ENCODE peak calls at places on chromosome 16, in seven cellular contexts. Q is ovary, C is B cell, N is left lung, F is MCF 10A, M is right atrium auricular region, K is heart right ventricle. G is an unnamed sample.

GRCh38 chr16:69619514-69619913 is 53.7 kb downstream of the NFAT5 start:
- DNase-seq in Q (no peak), C (no peak), N (no peak), F (no peak), M (no peak), K (no peak), G (no peak)

GRCh38 chr16:2386990-2387389 is 42.3 kb upstream of the CCNF start:
- DNase-seq in Q (no peak), C (no peak), N (no peak), F (no peak), M (no peak), K (no peak), G (no peak)

GRCh38 chr16:10169031-10169430 is 13.2 kb downstream of the GRIN2A start:
- DNase-seq in Q (no peak), C (no peak), N (no peak), F (no peak), M (no peak), K (no peak), G (no peak)

GRCh38 chr16:1338119-1338730 is 4.8 kb downstream of the BAIAP3 start:
- DNase-seq in Q (no peak), C (no peak), N (no peak), F (peak; percentile 20), M (no peak), K (no peak), G (peak; percentile 28)

GRCh38 chr16:27364493-27365141 is 37.4 kb upstream of the IL21R start:
- DNase-seq in Q (no peak), C (no peak), N (no peak), F (peak; percentile 60), M (no peak), K (no peak), G (no peak)

GRCh38 chr16:26598989-26599785 is 467.5 kb upstream of the C16orf82 start:
- DNase-seq in Q (no peak), C (no peak), N (no peak), F (no peak), M (no peak), K (no peak), G (no peak)

GRCh38 chr16:56637814-56638750 is at the start of gene MT1A:
- DNase-seq in Q (peak; percentile 33), C (no peak), N (peak; percentile 89), F (no peak), M (peak; percentile 85), K (peak; percentile 88), G (no peak)

GRCh38 chr16:89482087-89482823 is 8.1 kb downstream of the ANKRD11 start:
- DNase-seq in Q (no peak), C (no peak), N (no peak), F (no peak), M (no peak), K (no peak), G (no peak)

GRCh38 chr16:3859875-3860274 is 20.6 kb downstream of the CREBBP start:
- DNase-seq in Q (no peak), C (peak; percentile 29), N (no peak), F (no peak), M (peak; percentile 28), K (no peak), G (no peak)

GRCh38 chr16:51440096-51440495 is 289.0 kb upstream of the SALL1 start:
- DNase-seq in Q (no peak), C (no peak), N (no peak), F (no peak), M (no peak), K (no peak), G (no peak)

GRCh38 chr16:20910781-20911321 is 10.3 kb downstream of the LYRM1 start:
- DNase-seq in Q (no peak), C (no peak), N (no peak), F (peak; percentile 89), M (no peak), K (no peak), G (peak; percentile 92)

GRCh38 chr16:11256657-11257130 is 690 bp upstream of the SOCS1 start:
- DNase-seq in Q (no peak), C (no peak), N (peak; percentile 92), F (peak; percentile 46), M (no peak), K (peak; percentile 76), G (no peak)

GRCh38 chr16:57809843-57810196 is 7.5 kb upstream of the KIFC3 start:
- DNase-seq in Q (no peak), C (no peak), N (no peak), F (no peak), M (no peak), K (peak; percentile 5), G (no peak)

GRCh38 chr16:57807968-57808528 is 5.8 kb upstream of the KIFC3 start:
- DNase-seq in Q (peak; percentile 79), C (no peak), N (peak; percentile 92), F (peak; percentile 92), M (peak; percentile 84), K (peak; percentile 77), G (peak; percentile 95)

GRCh38 chr16:57809276-57809793 is 7.0 kb upstream of the KIFC3 start:
- DNase-seq in Q (no peak), C (no peak), N (no peak), F (no peak), M (no peak), K (no peak), G (no peak)

GRCh38 chr16:57808589-57808988 is 6.3 kb upstream of the KIFC3 start:
- DNase-seq in Q (no peak), C (no peak), N (no peak), F (no peak), M (no peak), K (no peak), G (no peak)

DNA sequence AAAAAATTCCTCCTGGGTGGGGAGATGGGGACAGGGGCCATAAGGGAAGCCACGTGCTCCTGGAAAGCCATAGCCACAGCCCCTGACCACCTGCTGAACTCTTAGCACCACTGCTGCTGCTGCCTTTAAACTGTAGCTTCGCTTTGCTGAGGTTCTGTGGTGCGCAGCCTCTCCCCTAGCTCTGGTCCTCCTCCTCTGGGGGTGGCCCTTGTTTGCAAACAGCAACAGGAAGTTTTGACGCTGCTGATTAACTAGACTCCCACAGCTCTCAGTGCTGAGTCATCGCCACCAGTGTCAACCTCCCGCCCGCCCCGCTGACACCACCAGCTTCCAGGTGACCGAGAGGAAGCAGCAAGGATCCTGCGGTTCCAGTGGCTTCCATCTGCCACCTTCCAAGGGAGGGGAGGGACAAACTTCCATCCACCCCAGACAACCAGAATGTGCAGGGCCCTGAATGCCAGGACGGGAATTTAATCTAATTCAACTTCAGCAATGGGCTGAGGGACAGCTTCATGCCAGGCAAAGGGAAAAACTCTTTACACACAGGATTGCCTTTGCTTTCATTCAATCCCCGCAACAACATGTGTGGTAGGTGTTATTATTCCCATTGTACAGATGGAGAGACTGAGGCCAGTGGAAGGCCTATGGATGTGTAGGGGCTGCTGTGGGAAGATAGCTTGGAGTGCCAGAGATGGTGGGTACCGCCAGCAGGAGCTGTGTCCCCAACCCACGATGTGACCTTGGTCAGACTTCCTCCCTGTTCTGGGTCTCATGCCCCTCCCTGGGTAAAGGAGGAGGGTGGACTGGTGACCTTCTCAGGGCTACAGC is 8.1 kb upstream of the KIFC3 start:
- DNase-seq in Q (peak; percentile 42), C (no peak), N (peak; percentile 96), F (peak; percentile 89), M (peak; percentile 94), K (peak; percentile 72), G (peak; percentile 98)
- TF ChIP-seq CTCF in Q (no peak), C (no peak), N (no peak), F (no peak), M (no peak), K (no peak), G (no peak)

GRCh38 chr16:30030841-30031413 is at the start of gene TLCD3B:
- DNase-seq in Q (no peak), C (no peak), N (peak; percentile 76), F (no peak), M (no peak), K (no peak), G (no peak)

GRCh38 chr16:30030011-30030685 is 923 bp downstream of the TLCD3B start:
- DNase-seq in Q (no peak), C (no peak), N (no peak), F (no peak), M (no peak), K (no peak), G (no peak)

GRCh38 chr16:30033270-30033669 is 2.2 kb upstream of the TLCD3B start:
- DNase-seq in Q (no peak), C (no peak), N (peak; percentile 13), F (no peak), M (no peak), K (no peak), G (peak; percentile 20)

GRCh38 chr16:30031477-30031918 is 427 bp upstream of the TLCD3B start:
- DNase-seq in Q (no peak), C (no peak), N (peak; percentile 30), F (no peak), M (no peak), K (no peak), G (no peak)

GRCh38 chr16:30032083-30032819 is 1.2 kb upstream of the TLCD3B start:
- DNase-seq in Q (peak; percentile 36), C (peak; percentile 61), N (peak; percentile 6), F (peak; percentile 72), M (peak; percentile 65), K (no peak), G (peak; percentile 87)
- TF ChIP-seq CTCF in Q (peak; percentile 47), C (peak; percentile 76), N (peak; percentile 61), F (peak; percentile 84), M (peak; percentile 73), K (peak; percentile 61), G (peak; percentile 74)

DNA sequence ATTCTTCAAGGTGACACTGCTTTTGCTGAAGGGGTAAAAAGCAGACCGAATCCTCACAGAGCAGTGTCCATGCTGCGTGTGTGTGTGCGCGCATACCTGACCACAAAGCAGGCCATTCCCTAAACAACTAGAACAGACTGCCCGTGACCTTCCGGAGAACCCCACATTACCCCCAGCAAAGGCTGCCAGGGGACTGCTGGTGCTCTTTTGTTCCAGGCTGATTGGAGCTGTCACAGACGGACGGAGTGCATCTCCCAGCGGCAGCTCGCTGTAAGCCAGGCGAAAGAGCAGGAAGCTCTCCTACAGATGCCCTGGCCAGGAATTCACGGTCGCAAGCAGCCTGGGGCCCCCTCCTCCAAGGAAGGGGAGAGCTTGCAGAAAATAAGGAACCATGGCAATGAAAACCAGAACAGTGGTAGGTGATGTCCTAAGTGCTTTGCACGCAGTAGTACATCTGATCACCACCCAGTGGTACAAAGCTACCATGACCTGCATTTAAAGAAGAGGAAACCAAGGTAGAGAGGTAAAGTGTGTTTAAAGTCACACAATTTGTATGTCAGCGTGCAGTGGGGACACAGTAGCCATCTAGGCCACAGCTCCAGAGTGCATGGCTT is 153.4 kb upstream of the DYNLRB2 start:
- DNase-seq in Q (no peak), C (no peak), N (no peak), F (no peak), M (no peak), K (no peak), G (no peak)
- TF ChIP-seq CTCF in Q (no peak), C (no peak), N (no peak), F (no peak), M (no peak), K (no peak), G (no peak)

DNA sequence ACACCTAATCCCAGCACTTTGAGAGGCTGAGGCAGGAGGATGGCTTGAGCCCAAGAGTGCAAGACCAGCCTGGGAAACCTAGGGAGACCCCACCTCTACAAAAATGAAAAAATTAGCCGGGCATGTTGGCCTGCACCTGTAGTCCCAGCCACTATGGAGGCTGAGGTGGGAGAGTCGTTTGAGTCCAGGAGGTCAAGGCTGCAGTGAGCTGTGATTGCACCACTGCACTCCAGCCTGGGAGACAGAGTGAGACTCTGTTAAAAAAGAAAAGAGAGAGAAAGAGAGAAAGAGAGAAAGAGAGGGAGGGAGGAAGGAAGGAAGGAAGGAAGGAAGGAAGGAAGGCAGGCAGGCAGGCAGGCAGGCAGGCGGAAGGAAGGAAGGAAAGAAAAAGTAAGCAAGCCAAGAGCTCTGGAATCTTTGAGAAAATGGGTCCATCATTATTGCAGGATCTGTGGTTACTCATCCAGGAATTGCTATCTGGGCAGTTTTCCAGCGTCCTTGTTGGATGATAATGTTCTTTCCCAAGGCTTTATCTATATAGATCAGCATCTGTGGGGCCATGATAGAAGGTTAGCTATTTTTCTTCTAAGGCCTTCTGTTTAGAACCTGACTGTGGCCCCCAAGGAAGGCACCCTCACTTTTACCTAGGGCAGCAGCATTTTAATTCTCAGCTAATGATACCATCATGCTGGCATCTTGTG is 533.2 kb upstream of the CDH5 start:
- DNase-seq in Q (no peak), C (no peak), N (no peak), F (peak; percentile 76), M (peak; percentile 16), K (no peak), G (no peak)
- TF ChIP-seq CTCF in Q (no peak), C (no peak), N (no peak), F (no peak), M (no peak), K (no peak), G (no peak)

G was measured in NB4.